ENCODE peak calls at places on chromosomes 7 and 10, in nine cellular contexts. S is SK-N-SH; O is CD8-positive, alpha-beta memory T cell; T is colonic mucosa; K is adrenal gland; L is adipocyte; H is mammary epithelial cell; N is HAP-1; P is tibial nerve. W is an unnamed sample.

GRCh38 chr7:1348096-1348835 is 111.0 kb downstream of the MICALL2 start:
- DNase-seq in T (no peak), O (no peak), N (no peak), P (no peak), H (no peak), K (no peak), S (peak; percentile 63), L (no peak), W (no peak)

GRCh38 chr7:36304099-36304425 is 85.6 kb upstream of the ANLN start:
- DNase-seq in O (no peak), P (no peak), N (no peak), L (no peak), K (peak; percentile 10), S (peak; percentile 54), T (no peak), H (no peak), W (no peak)

GRCh38 chr10:61882621-61883375 is 18.7 kb upstream of the ARID5B start:
- DNase-seq in N (no peak), S (no peak), L (peak; percentile 31), T (no peak), H (peak; percentile 81), O (no peak), K (no peak), P (no peak), W (no peak)

GRCh38 chr10:125284875-125285597 is 124.7 kb upstream of the CTBP2 start:
- DNase-seq in S (no peak), L (no peak), N (no peak), K (no peak), H (peak; percentile 39), O (no peak), P (no peak), T (no peak), W (peak; percentile 16)

GRCh38 chr7:91657386-91658120 is 222.9 kb downstream of the MTERF1 start:
- DNase-seq in N (peak; percentile 43), H (peak; percentile 39), T (no peak), K (no peak), P (no peak), L (peak; percentile 80), S (no peak), O (no peak), W (peak; percentile 20)

GRCh38 chr7:1225462-1226154 is 7.1 kb upstream of the UNCX start:
- DNase-seq in O (no peak), T (peak; percentile 24), S (peak; percentile 95), L (peak; percentile 40), P (no peak), K (no peak), N (peak; percentile 70), H (no peak), W (no peak)

GRCh38 chr7:127391591-127392181 is 822 bp downstream of the ZNF800 start:
- DNase-seq in T (peak; percentile 52), P (no peak), S (no peak), O (peak; percentile 62), N (peak; percentile 35), L (peak; percentile 77), H (peak; percentile 46), K (peak; percentile 29), W (peak; percentile 1)

GRCh38 chr10:61939575-61940301 is 38.2 kb downstream of the ARID5B start:
- DNase-seq in T (no peak), L (peak; percentile 86), K (no peak), H (peak; percentile 73), P (no peak), O (no peak), S (no peak), N (no peak), W (no peak)

GRCh38 chr7:37074370-37074769 is 350.1 kb upstream of the AOAH start:
- DNase-seq in K (no peak), L (no peak), N (no peak), O (no peak), T (no peak), P (no peak), H (no peak), S (no peak), W (no peak)

GRCh38 chr7:75756340-75757297 is 15.4 kb downstream of the CCL26 start:
- DNase-seq in T (no peak), N (peak; percentile 43), P (no peak), K (no peak), H (no peak), S (peak; percentile 48), O (no peak), L (peak; percentile 37), W (no peak)

DNA sequence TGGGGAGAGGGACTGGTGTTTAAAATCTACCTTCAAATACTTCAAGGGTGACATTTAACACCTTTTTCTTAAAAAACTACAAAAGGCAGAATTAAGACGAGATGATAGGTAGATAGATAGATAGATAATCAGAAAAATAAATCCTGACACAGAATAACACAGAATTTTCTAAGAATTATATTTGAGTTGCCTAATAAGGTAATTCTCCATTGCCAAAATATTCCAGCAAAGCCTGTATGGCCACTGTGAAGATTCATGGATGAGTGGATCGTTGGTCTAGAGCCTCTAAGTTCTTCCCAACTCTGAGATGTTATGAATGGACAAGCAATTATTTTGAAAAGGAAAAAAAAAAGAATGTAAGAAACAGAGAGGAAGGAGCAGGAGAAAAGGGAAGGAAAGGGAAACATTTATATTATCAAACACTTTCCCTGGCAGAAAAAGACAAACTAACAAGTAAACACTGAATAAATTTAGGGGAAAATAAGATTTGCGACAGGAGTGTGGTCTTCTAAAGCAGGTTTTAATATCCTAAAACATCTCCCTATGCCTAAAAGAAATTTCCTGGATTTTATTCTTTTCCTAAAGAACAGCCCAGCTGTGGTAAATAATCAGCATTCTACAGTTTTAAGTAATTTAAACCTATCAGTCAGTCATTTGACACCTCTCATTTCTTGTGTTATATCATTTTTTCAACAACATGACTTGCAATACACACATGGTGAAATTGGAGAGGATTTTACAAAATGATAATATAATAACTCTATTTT is 7.5 kb upstream of the CAV2 start:
- DNase-seq in S (no peak), H (no peak), L (no peak), N (no peak), O (no peak), T (no peak), K (no peak), P (no peak), W (no peak)
- H3K4me1 ChIP-seq in S (no peaks in the 10 kb centered on the region), H (peaks cover 9% of the 10 kb centered on the region), L (peaks cover 48% of the 10 kb centered on the region), N (peaks cover 7% of the 10 kb centered on the region), O (no peaks in the 10 kb centered on the region), T (no peaks in the 10 kb centered on the region), K (no peaks in the 10 kb centered on the region), P (peaks cover 2% of the 10 kb centered on the region), W (no peaks in the 10 kb centered on the region)

GRCh38 chr10:80582561-80582960 is 44.9 kb downstream of the SH2D4B start:
- DNase-seq in H (no peak), S (no peak), P (no peak), T (peak; percentile 12), O (no peak), K (no peak), N (no peak), L (no peak), W (no peak)
- H3K4me1 ChIP-seq in H (no peaks in the 10 kb centered on the region), S (no peaks in the 10 kb centered on the region), P (no peaks in the 10 kb centered on the region), T (no peaks in the 10 kb centered on the region), O (no peaks in the 10 kb centered on the region), K (no peaks in the 10 kb centered on the region), N (no peaks in the 10 kb centered on the region), L (peaks cover 15% of the 10 kb centered on the region), W (no peaks in the 10 kb centered on the region)

GRCh38 chr10:12658526-12658925 is 309.2 kb downstream of the CAMK1D start:
- DNase-seq in P (no peak), T (no peak), S (no peak), K (no peak), O (no peak), H (no peak), N (no peak), L (no peak), W (no peak)
- H3K4me1 ChIP-seq in P (no peaks in the 10 kb centered on the region), T (no peaks in the 10 kb centered on the region), S (no peaks in the 10 kb centered on the region), K (no peaks in the 10 kb centered on the region), O (no peaks in the 10 kb centered on the region), H (no peaks in the 10 kb centered on the region), N (no peaks in the 10 kb centered on the region), L (no peaks in the 10 kb centered on the region), W (no peaks in the 10 kb centered on the region)

GRCh38 chr10:110569736-110570135 is 2.2 kb downstream of the SMC3 start:
- DNase-seq in H (no peak), O (no peak), L (no peak), T (no peak), P (no peak), K (no peak), S (no peak), N (no peak), W (no peak)

GRCh38 chr10:110569120-110569519 is 1.6 kb downstream of the SMC3 start:
- DNase-seq in S (no peak), P (no peak), K (no peak), N (no peak), O (no peak), L (no peak), H (no peak), T (no peak), W (no peak)

GRCh38 chr10:110572862-110573261 is 5.4 kb downstream of the SMC3 start:
- DNase-seq in T (no peak), L (no peak), N (no peak), H (no peak), P (no peak), K (no peak), S (no peak), O (no peak), W (no peak)

GRCh38 chr10:110568055-110568735 is 700 bp downstream of the SMC3 start:
- DNase-seq in N (peak; percentile 62), T (peak; percentile 53), L (peak; percentile 62), O (peak; percentile 61), S (no peak), P (peak; percentile 27), H (peak; percentile 33), K (peak; percentile 37), W (no peak)

GRCh38 chr10:110571093-110571743 is 3.7 kb downstream of the SMC3 start:
- DNase-seq in K (no peak), L (no peak), N (no peak), T (no peak), S (no peak), H (no peak), O (no peak), P (no peak), W (no peak)
- H3K4me1 ChIP-seq in K (no peaks in the 10 kb centered on the region), L (peaks cover 39% of the 10 kb centered on the region), N (peaks cover 28% of the 10 kb centered on the region), T (peaks cover 5% of the 10 kb centered on the region), S (peaks cover 18% of the 10 kb centered on the region), H (peaks cover 6% of the 10 kb centered on the region), O (peaks cover 53% of the 10 kb centered on the region), P (no peaks in the 10 kb centered on the region), W (no peaks in the 10 kb centered on the region)

GRCh38 chr10:14558025-14558424 is 216.7 kb downstream of the FAM107B start:
- DNase-seq in L (no peak), H (no peak), N (no peak), S (no peak), O (no peak), K (no peak), P (no peak), T (no peak), W (no peak)
- H3K4me1 ChIP-seq in L (peaks cover 25% of the 10 kb centered on the region), H (peaks cover 13% of the 10 kb centered on the region), N (peaks cover 6% of the 10 kb centered on the region), S (no peaks in the 10 kb centered on the region), O (peaks cover 99% of the 10 kb centered on the region), K (peaks cover 5% of the 10 kb centered on the region), P (no peaks in the 10 kb centered on the region), T (peaks cover 17% of the 10 kb centered on the region), W (no peaks in the 10 kb centered on the region)

W was measured in NT2/D1.